ENCODE peak calls at places on chromosome 2, in seven cellular contexts. R, D, M, O, Y, E and F are unnamed samples. For H3K27me3, the result is how much of the 10 kb centered on the place peaks cover.

GRCh38 chr2:101693991-101694588 is 3.4 kb upstream of the MAP4K4 start:
- DNase-seq in R (no peak), D (no peak), M (no peak), O (no peak), Y (no peak), E (peak), F (no peak)

GRCh38 chr2:96921561-96922303 is 51.9 kb upstream of the SEMA4C start:
- DNase-seq in R (peak), D (no peak), M (no peak), O (no peak), Y (no peak), E (no peak), F (no peak)

GRCh38 chr2:152466925-152467676 is 132.1 kb downstream of the FMNL2 start:
- DNase-seq in R (no peak), D (no peak), M (peak), O (no peak), Y (no peak), E (no peak), F (peak)

GRCh38 chr2:211093743-211094303 is 537.4 kb downstream of the CPS1 start:
- DNase-seq in R (no peak), D (no peak), M (peak), O (peak), Y (peak), E (no peak), F (no peak)

GRCh38 chr2:30178618-30179404 is 32.0 kb downstream of the YPEL5 start:
- DNase-seq in R (no peak), D (peak), M (peak), O (no peak), Y (no peak), E (peak), F (no peak)

GRCh38 chr2:215554689-215555088 is 118.8 kb upstream of the FN1 start:
- DNase-seq in R (no peak), D (no peak), M (peak), O (no peak), Y (no peak), E (no peak), F (no peak)

GRCh38 chr2:64730551-64731305 is 77.0 kb upstream of the SERTAD2 start:
- DNase-seq in R (no peak), D (peak), M (peak), O (no peak), Y (peak), E (no peak), F (peak)

GRCh38 chr2:43399515-43400245 is 173.3 kb upstream of the ZFP36L2 start:
- DNase-seq in R (no peak), D (peak), M (no peak), O (no peak), Y (no peak), E (no peak), F (no peak)

GRCh38 chr2:65807942-65808341 is 375.5 kb upstream of the SPRED2 start:
- DNase-seq in R (no peak), D (no peak), M (no peak), O (no peak), Y (no peak), E (no peak), F (no peak)

GRCh38 chr2:143686585-143687164 is 557.5 kb downstream of the ARHGAP15 start:
- DNase-seq in R (no peak), D (no peak), M (peak), O (peak), Y (peak), E (no peak), F (no peak)

GRCh38 chr2:29525921-29526320 is 395.5 kb downstream of the ALK start:
- DNase-seq in R (no peak), D (no peak), M (no peak), O (no peak), Y (no peak), E (no peak), F (no peak)

GRCh38 chr2:6999161-6999877 is 82.1 kb downstream of the RNF144A start:
- DNase-seq in R (no peak), D (no peak), M (no peak), O (no peak), Y (no peak), E (no peak), F (peak)

GRCh38 chr2:216689397-216689796 is 6.0 kb downstream of the IGFBP5 start:
- DNase-seq in R (no peak), D (no peak), M (no peak), O (no peak), Y (no peak), E (no peak), F (no peak)

GRCh38 chr2:101396352-101396717 is 9.0 kb upstream of the CREG2 start:
- DNase-seq in R (no peak), D (no peak), M (peak), O (no peak), Y (peak), E (no peak), F (no peak)

GRCh38 chr2:43114210-43114609 is 112.2 kb downstream of the ZFP36L2 start:
- DNase-seq in R (no peak), D (no peak), M (peak), O (no peak), Y (peak), E (no peak), F (no peak)

GRCh38 chr2:39603436-39603835 is 62.3 kb upstream of the TMEM178A start:
- DNase-seq in R (no peak), D (no peak), M (peak), O (no peak), Y (no peak), E (no peak), F (no peak)

GRCh38 chr2:241863021-241863954 is 4.6 kb upstream of the PDCD1 start:
- DNase-seq in R (peak), D (no peak), M (no peak), O (peak), Y (no peak), E (no peak), F (peak)

GRCh38 chr2:153476491-153477095 is 2.0 kb downstream of the RPRM start:
- DNase-seq in R (no peak), D (no peak), M (no peak), O (peak), Y (no peak), E (no peak), F (no peak)

GRCh38 chr2:25409468-25409867 is 67.7 kb upstream of the DNMT3A start:
- DNase-seq in R (no peak), D (no peak), M (no peak), O (no peak), Y (no peak), E (no peak), F (no peak)

GRCh38 chr2:229704231-229704630 is 10.1 kb downstream of the DNER start:
- DNase-seq in R (no peak), D (no peak), M (no peak), O (no peak), Y (no peak), E (no peak), F (no peak)

GRCh38 chr2:38290332-38290731 is 86.7 kb downstream of the ATL2 start:
- DNase-seq in R (no peak), D (no peak), M (no peak), O (no peak), Y (no peak), E (no peak), F (no peak)

GRCh38 chr2:38281095-38281742 is 95.9 kb downstream of the ATL2 start:
- DNase-seq in R (no peak), D (no peak), M (no peak), O (no peak), Y (no peak), E (no peak), F (no peak)

GRCh38 chr2:38279201-38279600 is 97.9 kb downstream of the ATL2 start:
- DNase-seq in R (no peak), D (no peak), M (peak), O (no peak), Y (no peak), E (no peak), F (peak)

GRCh38 chr2:38284971-38285370 is 92.1 kb downstream of the ATL2 start:
- DNase-seq in R (no peak), D (no peak), M (no peak), O (no peak), Y (no peak), E (no peak), F (no peak)
- H3K27me3 ChIP-seq in R (under half), D (under half), M (under half), O (under half), Y (under half), E (under half), F (under half)

DNA sequence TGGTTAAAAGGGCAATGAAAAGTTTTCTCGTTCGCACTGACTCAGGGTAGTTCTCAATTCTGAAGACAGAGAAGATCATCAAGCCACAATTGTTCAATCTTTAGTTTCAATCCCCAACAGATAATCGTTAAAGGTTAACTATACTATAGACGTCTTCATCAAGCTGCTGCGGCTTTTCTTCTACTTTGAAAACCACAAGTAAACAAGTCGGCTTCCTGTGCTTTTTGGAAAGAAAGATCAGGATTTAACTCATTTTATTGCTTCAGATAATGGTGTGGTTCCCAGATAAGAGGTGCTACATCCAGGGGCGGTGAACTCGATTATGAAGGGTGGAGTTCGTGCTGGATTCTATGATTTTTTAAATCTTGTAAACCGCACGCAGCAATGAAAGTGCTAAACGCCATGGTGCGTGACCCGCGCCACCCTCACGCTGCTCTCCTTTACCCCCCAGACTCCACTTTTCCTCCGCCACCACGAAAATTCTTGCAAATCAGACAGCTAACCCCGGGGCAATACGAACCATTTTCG is 535 bp upstream of the CDCA7 start:
- DNase-seq in R (no peak), D (no peak), M (peak), O (peak), Y (peak), E (no peak), F (no peak)
- H3K27me3 ChIP-seq in R (under half), D (half or more), M (under half), O (under half), Y (under half), E (half or more), F (under half)

GRCh38 chr2:105177546-105178254 is 63.8 kb upstream of the GPR45 start:
- DNase-seq in R (no peak), D (no peak), M (no peak), O (peak), Y (no peak), E (no peak), F (no peak)
- H3K27me3 ChIP-seq in R (under half), D (half or more), M (under half), O (under half), Y (under half), E (half or more), F (under half)

GRCh38 chr2:110790907-110791306 is 58.5 kb downstream of the ACOXL start:
- DNase-seq in R (no peak), D (no peak), M (no peak), O (no peak), Y (no peak), E (no peak), F (no peak)
- H3K27me3 ChIP-seq in R (under half), D (under half), M (under half), O (under half), Y (under half), E (under half), F (under half)

GRCh38 chr2:176165598-176166055 is 8.5 kb downstream of the HOXD3 start:
- DNase-seq in R (no peak), D (no peak), M (no peak), O (no peak), Y (no peak), E (no peak), F (no peak)
- H3K27me3 ChIP-seq in R (half or more), D (half or more), M (half or more), O (half or more), Y (under half), E (half or more), F (under half)

GRCh38 chr2:37671816-37672103 is 318 bp upstream of the CDC42EP3 start:
- DNase-seq in R (no peak), D (no peak), M (no peak), O (no peak), Y (no peak), E (no peak), F (no peak)
- H3K27me3 ChIP-seq in R (under half), D (under half), M (under half), O (under half), Y (under half), E (under half), F (under half)

GRCh38 chr2:10909996-10910341 is 1.8 kb upstream of the KCNF1 start:
- DNase-seq in R (no peak), D (no peak), M (no peak), O (no peak), Y (no peak), E (no peak), F (no peak)
- H3K27me3 ChIP-seq in R (under half), D (under half), M (under half), O (under half), Y (under half), E (under half), F (under half)

DNA sequence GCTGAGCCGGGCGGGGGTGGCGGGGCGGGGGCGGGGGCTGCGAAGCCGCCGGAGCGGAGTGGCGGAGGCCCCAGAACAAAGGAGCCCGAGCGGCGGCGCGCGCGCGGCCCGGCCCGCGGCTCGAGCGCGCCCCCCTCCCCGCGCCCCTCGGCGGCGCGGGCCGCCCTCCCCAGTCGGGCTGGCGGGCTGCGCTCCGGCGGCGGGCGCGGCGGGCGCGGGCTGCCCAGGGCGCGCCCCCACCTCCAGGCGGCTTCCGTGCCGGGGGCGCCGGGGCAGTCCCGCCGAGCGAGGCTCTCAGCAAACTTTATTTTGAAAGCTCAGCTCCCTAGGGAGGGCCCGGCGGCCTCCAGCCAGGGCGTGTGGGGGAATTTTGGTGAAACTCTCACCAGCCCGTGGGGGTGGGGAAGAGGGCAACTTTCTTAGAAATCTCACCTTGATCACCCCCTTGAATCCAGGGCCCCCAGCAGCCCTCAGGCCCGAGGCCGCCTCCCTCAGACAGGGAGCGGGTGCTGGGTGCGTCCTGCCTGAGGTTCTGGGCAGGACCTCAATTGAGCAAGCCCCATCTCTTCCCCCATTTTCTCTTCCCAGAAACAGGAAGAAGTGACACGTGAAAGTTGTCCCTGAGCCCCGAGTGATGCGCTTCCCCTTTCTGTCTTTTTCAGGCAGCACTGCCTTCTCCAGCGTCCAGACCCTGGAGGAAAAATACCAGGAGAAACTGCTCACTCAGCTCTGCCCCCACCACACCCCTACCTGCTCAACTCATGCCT is 791 bp downstream of the TET3 start:
- DNase-seq in R (peak), D (peak), M (no peak), O (peak), Y (peak), E (no peak), F (peak)
- H3K27me3 ChIP-seq in R (under half), D (under half), M (under half), O (under half), Y (under half), E (under half), F (under half)